ENCODE peak calls at places on chromosomes 12 and 14, in five cellular contexts. One of them, this sample, is unnamed.
A peak's percentile ranks its signal among the peaks of the same experiment; 100 is the strongest.

GRCh38 chr14:99575043-99576023 is 28.7 kb downstream of the CCDC85C start:
- DNase-seq in cardiac muscle cell: peak; percentile 47
- DNase-seq in neuronal stem cell: no peak
- DNase-seq in body of pancreas: peak; percentile 77
- DNase-seq in naive thymus-derived CD4-positive, alpha-beta T cell: no peak
- DNase-seq in this sample: peak; percentile 90

GRCh38 chr12:116278667-116279066 is 1.2 kb upstream of the MED13L start:
- DNase-seq in neuronal stem cell: no peak
- DNase-seq in cardiac muscle cell: no peak
- DNase-seq in naive thymus-derived CD4-positive, alpha-beta T cell: no peak
- DNase-seq in body of pancreas: no peak
- DNase-seq in this sample: no peak

GRCh38 chr12:123934016-123934620 is 38.5 kb downstream of the CCDC92 start:
- DNase-seq in naive thymus-derived CD4-positive, alpha-beta T cell: no peak
- DNase-seq in body of pancreas: no peak
- DNase-seq in neuronal stem cell: no peak
- DNase-seq in cardiac muscle cell: no peak
- DNase-seq in this sample: no peak

GRCh38 chr14:33477752-33478151 is 473.1 kb downstream of the EGLN3 start:
- DNase-seq in body of pancreas: no peak
- DNase-seq in naive thymus-derived CD4-positive, alpha-beta T cell: no peak
- DNase-seq in cardiac muscle cell: no peak
- DNase-seq in neuronal stem cell: peak; percentile 30
- DNase-seq in this sample: no peak

GRCh38 chr12:60072911-60073310 is 477.1 kb downstream of the SLC16A7 start:
- DNase-seq in cardiac muscle cell: no peak
- DNase-seq in neuronal stem cell: no peak
- DNase-seq in body of pancreas: no peak
- DNase-seq in naive thymus-derived CD4-positive, alpha-beta T cell: no peak
- DNase-seq in this sample: no peak

GRCh38 chr12:110531741-110532333 is 29.7 kb downstream of the RAD9B start:
- DNase-seq in cardiac muscle cell: no peak
- DNase-seq in naive thymus-derived CD4-positive, alpha-beta T cell: no peak
- DNase-seq in neuronal stem cell: no peak
- DNase-seq in body of pancreas: no peak
- DNase-seq in this sample: no peak

GRCh38 chr12:94280063-94280462 is 131.7 kb downstream of the PLXNC1 start:
- DNase-seq in neuronal stem cell: no peak
- DNase-seq in cardiac muscle cell: no peak
- DNase-seq in body of pancreas: no peak
- DNase-seq in naive thymus-derived CD4-positive, alpha-beta T cell: no peak
- DNase-seq in this sample: no peak

GRCh38 chr14:71320107-71320733 is 413.0 kb downstream of the PCNX1 start:
- DNase-seq in neuronal stem cell: peak; percentile 98
- DNase-seq in cardiac muscle cell: peak; percentile 99
- DNase-seq in naive thymus-derived CD4-positive, alpha-beta T cell: peak; percentile 96
- DNase-seq in body of pancreas: peak; percentile 97
- DNase-seq in this sample: peak; percentile 97

GRCh38 chr14:24982472-24983155 is 67.3 kb downstream of the STXBP6 start:
- DNase-seq in cardiac muscle cell: no peak
- DNase-seq in naive thymus-derived CD4-positive, alpha-beta T cell: no peak
- DNase-seq in neuronal stem cell: no peak
- DNase-seq in body of pancreas: no peak
- DNase-seq in this sample: no peak

GRCh38 chr12:91778938-91779400 is 366.7 kb downstream of the BTG1 start:
- DNase-seq in body of pancreas: no peak
- DNase-seq in neuronal stem cell: no peak
- DNase-seq in naive thymus-derived CD4-positive, alpha-beta T cell: peak; percentile 26
- DNase-seq in cardiac muscle cell: no peak
- DNase-seq in this sample: peak; percentile 26

GRCh38 chr12:3897400-3897910 is 24.3 kb upstream of the PARP11 start:
- DNase-seq in naive thymus-derived CD4-positive, alpha-beta T cell: no peak
- DNase-seq in neuronal stem cell: no peak
- DNase-seq in body of pancreas: no peak
- DNase-seq in cardiac muscle cell: no peak
- DNase-seq in this sample: no peak

GRCh38 chr12:96236221-96236822 is 42.1 kb downstream of the ELK3 start:
- DNase-seq in body of pancreas: no peak
- DNase-seq in neuronal stem cell: no peak
- DNase-seq in cardiac muscle cell: no peak
- DNase-seq in naive thymus-derived CD4-positive, alpha-beta T cell: no peak
- DNase-seq in this sample: no peak

GRCh38 chr12:14367097-14367661 is 1.7 kb downstream of the ATF7IP start:
- DNase-seq in neuronal stem cell: no peak
- DNase-seq in cardiac muscle cell: peak; percentile 10
- DNase-seq in body of pancreas: no peak
- DNase-seq in naive thymus-derived CD4-positive, alpha-beta T cell: no peak
- DNase-seq in this sample: no peak

GRCh38 chr14:106166232-106166631 is 639.8 kb downstream of the TMEM121 start:
- DNase-seq in cardiac muscle cell: no peak
- DNase-seq in body of pancreas: no peak
- DNase-seq in naive thymus-derived CD4-positive, alpha-beta T cell: no peak
- DNase-seq in neuronal stem cell: no peak
- DNase-seq in this sample: no peak
- H3K9me3 ChIP-seq in cardiac muscle cell: no peaks in the 10 kb centered on the region
- H3K9me3 ChIP-seq in body of pancreas: no peaks in the 10 kb centered on the region
- H3K9me3 ChIP-seq in naive thymus-derived CD4-positive, alpha-beta T cell: no peaks in the 10 kb centered on the region
- H3K9me3 ChIP-seq in neuronal stem cell: peaks cover 16% of the 10 kb centered on the region
- H3K9me3 ChIP-seq in this sample: no peaks in the 10 kb centered on the region

DNA sequence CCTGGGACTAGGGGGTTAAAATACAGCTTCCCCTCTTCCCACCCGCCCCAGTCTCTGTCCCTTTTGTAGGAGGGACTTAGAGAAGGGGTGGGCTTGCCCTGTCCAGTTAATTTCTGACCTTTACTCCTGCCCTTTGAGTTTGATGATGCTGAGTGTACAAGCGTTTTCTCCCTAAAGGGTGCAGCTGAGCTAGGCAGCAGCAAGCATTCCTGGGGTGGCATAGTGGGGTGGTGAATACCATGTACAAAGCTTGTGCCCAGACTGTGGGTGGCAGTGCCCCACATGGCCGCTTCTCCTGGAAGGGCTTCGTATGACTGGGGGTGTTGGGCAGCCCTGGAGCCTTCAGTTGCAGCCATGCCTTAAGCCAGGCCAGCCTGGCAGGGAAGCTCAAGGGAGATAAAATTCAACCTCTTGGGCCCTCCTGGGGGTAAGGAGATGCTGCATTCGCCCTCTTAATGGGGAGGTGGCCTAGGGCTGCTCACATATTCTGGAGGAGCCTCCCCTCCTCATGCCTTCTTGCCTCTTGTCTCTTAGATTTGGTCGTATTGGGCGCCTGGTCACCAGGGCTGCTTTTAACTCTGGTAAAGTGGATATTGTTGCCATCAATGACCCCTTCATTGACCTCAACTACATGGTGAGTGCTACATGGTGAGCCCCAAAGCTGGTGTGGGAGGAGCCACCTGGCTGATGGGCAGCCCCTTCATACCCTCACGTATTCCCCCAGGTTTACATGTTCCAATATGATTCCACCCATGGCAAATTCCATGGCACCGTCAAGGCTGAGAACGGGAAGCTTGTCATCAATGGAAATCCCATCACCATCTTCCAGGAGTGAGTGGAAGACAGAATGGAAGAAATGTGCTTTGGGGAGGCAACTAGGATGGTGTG is 1.9 kb downstream of the GAPDH start:
- DNase-seq in neuronal stem cell: no peak
- DNase-seq in naive thymus-derived CD4-positive, alpha-beta T cell: no peak
- DNase-seq in cardiac muscle cell: no peak
- DNase-seq in body of pancreas: no peak
- DNase-seq in this sample: no peak
- H3K4me1 ChIP-seq in neuronal stem cell: peaks cover 28% of the 10 kb centered on the region
- H3K4me1 ChIP-seq in naive thymus-derived CD4-positive, alpha-beta T cell: peaks cover 46% of the 10 kb centered on the region
- H3K4me1 ChIP-seq in cardiac muscle cell: peaks cover 31% of the 10 kb centered on the region
- H3K4me1 ChIP-seq in body of pancreas: peaks cover 44% of the 10 kb centered on the region
- H3K4me1 ChIP-seq in this sample: peaks cover 59% of the 10 kb centered on the region

DNA sequence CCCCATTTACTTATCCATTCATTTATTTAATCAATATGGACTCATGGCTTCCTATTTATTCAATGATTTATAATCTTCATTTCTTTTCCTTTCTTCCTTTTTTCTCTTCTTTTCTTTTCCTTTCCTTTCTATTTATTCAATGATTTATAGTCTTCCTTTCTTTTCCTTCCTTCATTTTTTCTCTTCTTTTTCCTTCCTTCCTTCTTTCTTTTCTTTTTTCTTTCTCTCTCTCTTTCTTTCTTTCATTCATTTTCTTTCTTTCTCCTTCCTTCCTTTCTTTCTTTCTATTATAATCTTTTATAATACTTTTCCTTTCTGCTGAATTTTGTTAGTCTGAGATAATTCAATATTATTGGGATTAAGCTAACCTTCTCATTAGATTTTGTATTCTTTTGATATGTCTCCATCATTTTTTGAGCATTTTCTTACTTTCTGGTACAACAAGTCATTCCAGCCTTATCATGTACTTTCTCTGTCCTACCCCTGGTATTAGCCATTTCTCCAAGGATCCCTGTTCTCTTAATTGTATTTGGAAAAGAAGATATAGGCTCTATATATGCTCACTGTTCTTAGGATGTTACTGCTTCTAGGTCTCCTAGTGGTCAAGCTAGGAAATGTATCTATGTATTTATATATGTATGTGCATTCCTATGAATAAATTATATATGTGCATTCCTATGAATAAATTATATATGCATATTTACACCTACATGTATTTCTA is 12.1 kb downstream of the LACRT start:
- DNase-seq in body of pancreas: no peak
- DNase-seq in neuronal stem cell: no peak
- DNase-seq in cardiac muscle cell: no peak
- DNase-seq in naive thymus-derived CD4-positive, alpha-beta T cell: no peak
- DNase-seq in this sample: no peak
- H3K27ac ChIP-seq in body of pancreas: no peak overlapping the region
- H3K27ac ChIP-seq in neuronal stem cell: no peak overlapping the region
- H3K27ac ChIP-seq in cardiac muscle cell: no peak overlapping the region
- H3K27ac ChIP-seq in naive thymus-derived CD4-positive, alpha-beta T cell: no peak overlapping the region
- H3K27ac ChIP-seq in this sample: no peak overlapping the region

GRCh38 chr14:26808407-26808806 is 210.6 kb upstream of the NOVA1 start:
- DNase-seq in body of pancreas: no peak
- DNase-seq in neuronal stem cell: no peak
- DNase-seq in cardiac muscle cell: no peak
- DNase-seq in naive thymus-derived CD4-positive, alpha-beta T cell: no peak
- DNase-seq in this sample: no peak
- H3K9me3 ChIP-seq in body of pancreas: no peaks in the 10 kb centered on the region
- H3K9me3 ChIP-seq in neuronal stem cell: no peaks in the 10 kb centered on the region
- H3K9me3 ChIP-seq in cardiac muscle cell: no peaks in the 10 kb centered on the region
- H3K9me3 ChIP-seq in naive thymus-derived CD4-positive, alpha-beta T cell: no peaks in the 10 kb centered on the region
- H3K9me3 ChIP-seq in this sample: no peaks in the 10 kb centered on the region

GRCh38 chr14:75437201-75438143 is 9.7 kb downstream of the JDP2 start:
- DNase-seq in neuronal stem cell: no peak
- DNase-seq in cardiac muscle cell: no peak
- DNase-seq in naive thymus-derived CD4-positive, alpha-beta T cell: no peak
- DNase-seq in body of pancreas: no peak
- DNase-seq in this sample: no peak
- H3K4me1 ChIP-seq in neuronal stem cell: no peaks in the 10 kb centered on the region
- H3K4me1 ChIP-seq in cardiac muscle cell: peaks cover 16% of the 10 kb centered on the region
- H3K4me1 ChIP-seq in naive thymus-derived CD4-positive, alpha-beta T cell: no peaks in the 10 kb centered on the region
- H3K4me1 ChIP-seq in body of pancreas: peaks cover 41% of the 10 kb centered on the region
- H3K4me1 ChIP-seq in this sample: peaks cover 26% of the 10 kb centered on the region

GRCh38 chr12:51888316-51889215 is 663 bp downstream of the ANKRD33 start:
- DNase-seq in naive thymus-derived CD4-positive, alpha-beta T cell: no peak
- DNase-seq in cardiac muscle cell: no peak
- DNase-seq in neuronal stem cell: no peak
- DNase-seq in body of pancreas: no peak
- DNase-seq in this sample: no peak

GRCh38 chr12:51889216-51890134 is 1.6 kb downstream of the ANKRD33 start:
- DNase-seq in neuronal stem cell: no peak
- DNase-seq in cardiac muscle cell: no peak
- DNase-seq in body of pancreas: no peak
- DNase-seq in naive thymus-derived CD4-positive, alpha-beta T cell: no peak
- DNase-seq in this sample: no peak

GRCh38 chr12:51886021-51886710 is 1.7 kb upstream of the ANKRD33 start:
- DNase-seq in neuronal stem cell: no peak
- DNase-seq in naive thymus-derived CD4-positive, alpha-beta T cell: peak; percentile 27
- DNase-seq in body of pancreas: peak; percentile 55
- DNase-seq in cardiac muscle cell: no peak
- DNase-seq in this sample: no peak

GRCh38 chr12:51890135-51890464 is 2.2 kb downstream of the ANKRD33 start:
- DNase-seq in body of pancreas: no peak
- DNase-seq in neuronal stem cell: no peak
- DNase-seq in naive thymus-derived CD4-positive, alpha-beta T cell: no peak
- DNase-seq in cardiac muscle cell: no peak
- DNase-seq in this sample: no peak

GRCh38 chr12:51887476-51888315 is at the start of gene ANKRD33:
- DNase-seq in body of pancreas: peak; percentile 63
- DNase-seq in cardiac muscle cell: peak; percentile 52
- DNase-seq in naive thymus-derived CD4-positive, alpha-beta T cell: no peak
- DNase-seq in neuronal stem cell: no peak
- DNase-seq in this sample: peak; percentile 54
- H3K27ac ChIP-seq in body of pancreas: no peak within 1 kb of the TSS
- H3K27ac ChIP-seq in cardiac muscle cell: no peak within 1 kb of the TSS
- H3K27ac ChIP-seq in naive thymus-derived CD4-positive, alpha-beta T cell: no peak within 1 kb of the TSS
- H3K27ac ChIP-seq in neuronal stem cell: no peak within 1 kb of the TSS
- H3K27ac ChIP-seq in this sample: no peak within 1 kb of the TSS

GRCh38 chr14:105878554-105878953 is 352.2 kb downstream of the TMEM121 start:
- DNase-seq in cardiac muscle cell: no peak
- DNase-seq in naive thymus-derived CD4-positive, alpha-beta T cell: no peak
- DNase-seq in neuronal stem cell: no peak
- DNase-seq in body of pancreas: no peak
- DNase-seq in this sample: no peak
- H3K9me3 ChIP-seq in cardiac muscle cell: no peaks in the 10 kb centered on the region
- H3K9me3 ChIP-seq in naive thymus-derived CD4-positive, alpha-beta T cell: no peaks in the 10 kb centered on the region
- H3K9me3 ChIP-seq in neuronal stem cell: peaks cover 53% of the 10 kb centered on the region
- H3K9me3 ChIP-seq in body of pancreas: no peaks in the 10 kb centered on the region
- H3K9me3 ChIP-seq in this sample: no peaks in the 10 kb centered on the region

GRCh38 chr14:95464524-95464923 is 51.9 kb downstream of the SYNE3 start:
- DNase-seq in naive thymus-derived CD4-positive, alpha-beta T cell: no peak
- DNase-seq in body of pancreas: no peak
- DNase-seq in cardiac muscle cell: no peak
- DNase-seq in neuronal stem cell: no peak
- DNase-seq in this sample: no peak

GRCh38 chr14:95463173-95463901 is 53.1 kb downstream of the SYNE3 start:
- DNase-seq in body of pancreas: no peak
- DNase-seq in naive thymus-derived CD4-positive, alpha-beta T cell: no peak
- DNase-seq in neuronal stem cell: no peak
- DNase-seq in cardiac muscle cell: no peak
- DNase-seq in this sample: peak; percentile 62

GRCh38 chr14:95460647-95461478 is 55.6 kb downstream of the SYNE3 start:
- DNase-seq in cardiac muscle cell: peak; percentile 11
- DNase-seq in naive thymus-derived CD4-positive, alpha-beta T cell: no peak
- DNase-seq in body of pancreas: no peak
- DNase-seq in neuronal stem cell: no peak
- DNase-seq in this sample: no peak

GRCh38 chr14:95464103-95464502 is 52.3 kb downstream of the SYNE3 start:
- DNase-seq in cardiac muscle cell: no peak
- DNase-seq in neuronal stem cell: no peak
- DNase-seq in naive thymus-derived CD4-positive, alpha-beta T cell: no peak
- DNase-seq in body of pancreas: no peak
- DNase-seq in this sample: no peak

DNA sequence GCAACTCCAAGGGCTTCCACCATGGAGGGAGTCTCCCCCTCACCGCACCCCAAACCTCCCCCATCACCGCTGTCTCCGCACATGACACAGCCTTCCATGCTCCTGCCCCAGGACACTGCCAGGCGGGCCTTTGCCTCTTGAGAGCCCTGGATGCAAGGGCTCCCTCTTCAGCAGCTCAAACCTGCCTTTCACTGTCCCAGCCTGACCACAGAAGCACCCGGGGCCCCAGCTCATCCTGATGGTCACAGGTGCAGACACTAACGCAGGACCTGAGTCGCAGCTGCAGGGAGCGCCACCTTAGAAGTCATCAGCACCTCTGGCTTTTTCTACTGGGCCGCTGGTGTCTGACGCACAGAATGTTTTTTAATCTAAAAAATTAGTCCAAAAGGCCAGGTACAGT is 54.0 kb downstream of the SYNE3 start:
- DNase-seq in body of pancreas: no peak
- DNase-seq in cardiac muscle cell: no peak
- DNase-seq in naive thymus-derived CD4-positive, alpha-beta T cell: no peak
- DNase-seq in neuronal stem cell: no peak
- DNase-seq in this sample: no peak
- H3K4me1 ChIP-seq in body of pancreas: peaks cover 8% of the 10 kb centered on the region
- H3K4me1 ChIP-seq in cardiac muscle cell: no peaks in the 10 kb centered on the region
- H3K4me1 ChIP-seq in naive thymus-derived CD4-positive, alpha-beta T cell: peaks cover 44% of the 10 kb centered on the region
- H3K4me1 ChIP-seq in neuronal stem cell: peaks cover 8% of the 10 kb centered on the region
- H3K4me1 ChIP-seq in this sample: peaks cover 38% of the 10 kb centered on the region